ENCODE peak calls at places on chromosomes 12 and 14, in seven cellular contexts. R is GM10248; O is Caco-2; L is frontal cortex; D is CD8-positive, alpha-beta memory T cell; T is GM04504; N is MCF 10A. K is an unnamed sample.

GRCh38 chr12:6534914-6535696 is 788 bp downstream of the GAPDH start:
- DNase-seq in O (peak), N (peak), T (peak), D (peak), R (peak), L (peak), K (no peak)

GRCh38 chr12:46433829-46434228 is 61.3 kb upstream of the SLC38A2 start:
- DNase-seq in N (no peak), O (no peak), L (no peak), T (no peak), R (no peak), D (no peak), K (no peak)

GRCh38 chr12:51812871-51813270 is 35.6 kb downstream of the FIGNL2 start:
- DNase-seq in N (no peak), O (no peak), T (no peak), D (no peak), L (peak), R (no peak), K (no peak)

GRCh38 chr12:27924350-27925140 is 48.0 kb downstream of the PTHLH start:
- DNase-seq in D (no peak), N (no peak), O (no peak), L (no peak), T (no peak), R (no peak), K (no peak)

GRCh38 chr12:116247377-116247776 is 30.1 kb downstream of the MED13L start:
- DNase-seq in N (no peak), L (no peak), O (no peak), R (no peak), T (no peak), D (no peak), K (no peak)

GRCh38 chr14:52514046-52514811 is 38.1 kb downstream of the TXNDC16 start:
- DNase-seq in T (no peak), D (no peak), N (no peak), R (no peak), L (no peak), O (no peak), K (no peak)

GRCh38 chr12:103840881-103841689 is at the start of gene NT5DC3:
- DNase-seq in T (no peak), R (peak), N (peak), D (peak), L (peak), O (peak), K (no peak)

GRCh38 chr14:76829650-76830421 is 3.6 kb downstream of the LRRC74A start:
- DNase-seq in D (no peak), O (no peak), T (no peak), L (peak), N (no peak), R (no peak), K (no peak)

GRCh38 chr14:64465856-64466554 is 706 bp downstream of the AKAP5 start:
- DNase-seq in N (peak), L (peak), T (peak), R (no peak), D (no peak), O (peak), K (no peak)

GRCh38 chr12:28611115-28611435 is 420.8 kb downstream of the CCDC91 start:
- DNase-seq in O (no peak), L (no peak), N (peak), D (no peak), T (peak), R (no peak), K (peak)

GRCh38 chr14:90506748-90507147 is 109.9 kb downstream of the CALM1 start:
- DNase-seq in O (no peak), T (no peak), N (no peak), D (no peak), L (no peak), R (no peak), K (no peak)

GRCh38 chr12:52260351-52261210 is 13.9 kb upstream of the KRT86 start:
- DNase-seq in L (no peak), R (no peak), T (no peak), O (no peak), D (no peak), N (peak), K (no peak)

GRCh38 chr12:124008629-124009028 is 35.6 kb downstream of the ZNF664 start:
- DNase-seq in O (no peak), T (no peak), D (no peak), N (no peak), L (no peak), R (no peak), K (no peak)

GRCh38 chr14:66501592-66501991 is 6.4 kb upstream of the GPHN start:
- DNase-seq in N (no peak), L (no peak), T (no peak), D (no peak), O (no peak), R (no peak), K (no peak)

GRCh38 chr12:25236626-25237025 is 14.1 kb downstream of the KRAS start:
- DNase-seq in D (no peak), O (no peak), T (no peak), L (no peak), N (no peak), R (no peak), K (no peak)

GRCh38 chr14:31787377-31787776 is 226.2 kb downstream of the NUBPL start:
- DNase-seq in L (no peak), R (no peak), D (no peak), N (peak), O (no peak), T (no peak), K (peak)

GRCh38 chr14:50070230-50070629 is 46.1 kb downstream of the VCPKMT start:
- DNase-seq in L (no peak), N (no peak), T (no peak), O (no peak), R (no peak), D (no peak), K (no peak)

GRCh38 chr14:36028218-36028617 is 148.3 kb downstream of the PTCSC3 start:
- DNase-seq in T (no peak), D (no peak), R (no peak), O (no peak), L (no peak), N (peak), K (no peak)

GRCh38 chr12:101230547-101230946 is 20.5 kb upstream of the SLC5A8 start:
- DNase-seq in D (no peak), T (peak), N (peak), R (no peak), O (no peak), L (no peak), K (peak)

GRCh38 chr14:69710378-69710777 is 56.6 kb upstream of the SRSF5 start:
- DNase-seq in N (no peak), L (no peak), T (no peak), R (no peak), O (no peak), D (no peak), K (no peak)

GRCh38 chr12:76310110-76310509 is 38.1 kb downstream of the BBS10 start:
- DNase-seq in R (no peak), L (no peak), D (no peak), O (no peak), N (peak), T (no peak), K (no peak)

GRCh38 chr12:116299064-116299463 is 21.6 kb upstream of the MED13L start:
- DNase-seq in N (no peak), R (no peak), T (no peak), L (no peak), D (no peak), O (no peak), K (no peak)

GRCh38 chr12:67357726-67358125 is 88.6 kb downstream of the CAND1 start:
- DNase-seq in N (no peak), O (no peak), D (no peak), L (no peak), R (no peak), T (no peak), K (no peak)

GRCh38 chr14:25237845-25238244 is 187.9 kb upstream of the STXBP6 start:
- DNase-seq in R (no peak), T (no peak), D (no peak), L (no peak), O (peak), N (no peak), K (no peak)

GRCh38 chr14:69247691-69248440 is 12.1 kb upstream of the GALNT16 start:
- DNase-seq in O (no peak), N (no peak), T (peak), L (no peak), R (no peak), D (no peak), K (no peak)

GRCh38 chr14:23076785-23077408 is 18.0 kb downstream of the ACIN1 start:
- DNase-seq in L (no peak), T (no peak), O (no peak), N (peak), D (no peak), R (no peak), K (no peak)

GRCh38 chr12:108316153-108316892 is 22.8 kb downstream of the CMKLR1 start:
- DNase-seq in D (no peak), O (no peak), N (no peak), T (no peak), L (no peak), R (no peak), K (no peak)

GRCh38 chr12:105928436-105928835 is 210.3 kb downstream of the NUAK1 start:
- DNase-seq in T (no peak), D (no peak), O (no peak), N (peak), R (no peak), L (no peak), K (no peak)

GRCh38 chr12:122963928-122964240 is 2.4 kb downstream of the ABCB9 start:
- DNase-seq in D (no peak), L (peak), O (no peak), N (no peak), R (no peak), T (no peak), K (no peak)

GRCh38 chr14:92625213-92625612 is 111.6 kb downstream of the RIN3 start:
- DNase-seq in D (no peak), L (no peak), T (peak), O (no peak), R (no peak), N (peak), K (peak)

GRCh38 chr12:100127766-100128508 is 14.7 kb downstream of the BLTP3B start:
- DNase-seq in D (no peak), O (no peak), R (no peak), L (no peak), T (peak), N (peak), K (no peak)

GRCh38 chr12:53100466-53101151 is 2.7 kb upstream of the SOAT2 start:
- DNase-seq in L (no peak), T (no peak), N (no peak), O (peak), R (no peak), D (no peak), K (no peak)

K was measured in epithelial cell of proximal tubule.